ENCODE peak calls at places on chromosomes 5 and 9, in six cellular contexts. One of them, this sample, is unnamed.

GRCh38 chr9:32854271-32854670 is 70.9 kb downstream of the TMEM215 start:
- DNase-seq in hepatic stellate cell: no peak
- DNase-seq in HL-60: no peak
- DNase-seq in dorsolateral prefrontal cortex: no peak
- DNase-seq in ecto neural progenitor cell: no peak
- DNase-seq in cardiac fibroblast: no peak
- DNase-seq in this sample: no peak

GRCh38 chr9:93598647-93599241 is 22.4 kb downstream of the PHF2 start:
- DNase-seq in hepatic stellate cell: no peak
- DNase-seq in ecto neural progenitor cell: peak
- DNase-seq in dorsolateral prefrontal cortex: no peak
- DNase-seq in cardiac fibroblast: peak
- DNase-seq in HL-60: no peak
- DNase-seq in this sample: no peak

GRCh38 chr9:131658753-131659129 is 81.1 kb downstream of the RAPGEF1 start:
- DNase-seq in dorsolateral prefrontal cortex: no peak
- DNase-seq in ecto neural progenitor cell: no peak
- DNase-seq in hepatic stellate cell: no peak
- DNase-seq in cardiac fibroblast: no peak
- DNase-seq in HL-60: no peak
- DNase-seq in this sample: no peak

GRCh38 chr9:6444108-6444507 is 31.1 kb downstream of the UHRF2 start:
- DNase-seq in cardiac fibroblast: no peak
- DNase-seq in dorsolateral prefrontal cortex: no peak
- DNase-seq in hepatic stellate cell: no peak
- DNase-seq in HL-60: no peak
- DNase-seq in ecto neural progenitor cell: no peak
- DNase-seq in this sample: no peak

GRCh38 chr5:124628251-124628650 is 118.2 kb downstream of the ZNF608 start:
- DNase-seq in HL-60: no peak
- DNase-seq in dorsolateral prefrontal cortex: no peak
- DNase-seq in cardiac fibroblast: peak
- DNase-seq in hepatic stellate cell: no peak
- DNase-seq in ecto neural progenitor cell: no peak
- DNase-seq in this sample: no peak

GRCh38 chr9:120935383-120935857 is 8.8 kb upstream of the TRAF1 start:
- DNase-seq in HL-60: peak
- DNase-seq in ecto neural progenitor cell: peak
- DNase-seq in hepatic stellate cell: peak
- DNase-seq in dorsolateral prefrontal cortex: peak
- DNase-seq in cardiac fibroblast: peak
- DNase-seq in this sample: peak

GRCh38 chr5:92944903-92945629 is 636.0 kb downstream of the NR2F1-AS1 start:
- DNase-seq in dorsolateral prefrontal cortex: no peak
- DNase-seq in HL-60: no peak
- DNase-seq in cardiac fibroblast: peak
- DNase-seq in ecto neural progenitor cell: no peak
- DNase-seq in hepatic stellate cell: peak
- DNase-seq in this sample: no peak

GRCh38 chr5:130270786-130271185 is 366.5 kb downstream of the CHSY3 start:
- DNase-seq in dorsolateral prefrontal cortex: no peak
- DNase-seq in ecto neural progenitor cell: no peak
- DNase-seq in HL-60: no peak
- DNase-seq in cardiac fibroblast: no peak
- DNase-seq in hepatic stellate cell: no peak
- DNase-seq in this sample: no peak

GRCh38 chr5:89374144-89374784 is 491.3 kb upstream of the MEF2C start:
- DNase-seq in hepatic stellate cell: no peak
- DNase-seq in ecto neural progenitor cell: no peak
- DNase-seq in cardiac fibroblast: peak
- DNase-seq in HL-60: no peak
- DNase-seq in dorsolateral prefrontal cortex: no peak
- DNase-seq in this sample: no peak

GRCh38 chr5:113250341-113250953 is 184.3 kb downstream of the TSSK1B start:
- DNase-seq in hepatic stellate cell: no peak
- DNase-seq in HL-60: no peak
- DNase-seq in ecto neural progenitor cell: no peak
- DNase-seq in cardiac fibroblast: peak
- DNase-seq in dorsolateral prefrontal cortex: no peak
- DNase-seq in this sample: no peak

GRCh38 chr9:109880276-109881169 is 100.5 kb downstream of the PALM2AKAP2 start:
- DNase-seq in hepatic stellate cell: peak
- DNase-seq in HL-60: no peak
- DNase-seq in cardiac fibroblast: peak
- DNase-seq in ecto neural progenitor cell: peak
- DNase-seq in dorsolateral prefrontal cortex: no peak
- DNase-seq in this sample: no peak

GRCh38 chr9:87898151-87898550 is 15.5 kb downstream of the SPATA31E1 start:
- DNase-seq in ecto neural progenitor cell: no peak
- DNase-seq in hepatic stellate cell: no peak
- DNase-seq in cardiac fibroblast: peak
- DNase-seq in dorsolateral prefrontal cortex: no peak
- DNase-seq in HL-60: no peak
- DNase-seq in this sample: no peak

GRCh38 chr5:27048507-27048906 is 10.1 kb upstream of the CDH9 start:
- DNase-seq in ecto neural progenitor cell: no peak
- DNase-seq in hepatic stellate cell: no peak
- DNase-seq in cardiac fibroblast: no peak
- DNase-seq in HL-60: no peak
- DNase-seq in dorsolateral prefrontal cortex: no peak
- DNase-seq in this sample: no peak

GRCh38 chr5:79237735-79238560 is 2.0 kb downstream of the JMY start:
- DNase-seq in cardiac fibroblast: no peak
- DNase-seq in ecto neural progenitor cell: no peak
- DNase-seq in HL-60: no peak
- DNase-seq in hepatic stellate cell: no peak
- DNase-seq in dorsolateral prefrontal cortex: no peak
- DNase-seq in this sample: no peak

GRCh38 chr5:79936644-79937216 is 54.3 kb downstream of the MTX3 start:
- DNase-seq in hepatic stellate cell: no peak
- DNase-seq in ecto neural progenitor cell: no peak
- DNase-seq in dorsolateral prefrontal cortex: no peak
- DNase-seq in cardiac fibroblast: peak
- DNase-seq in HL-60: no peak
- DNase-seq in this sample: no peak

GRCh38 chr5:38456657-38457056 is 99.8 kb downstream of the LIFR start:
- DNase-seq in hepatic stellate cell: no peak
- DNase-seq in cardiac fibroblast: peak
- DNase-seq in HL-60: no peak
- DNase-seq in ecto neural progenitor cell: no peak
- DNase-seq in dorsolateral prefrontal cortex: no peak
- DNase-seq in this sample: no peak

GRCh38 chr5:150069619-150070276 is 16.6 kb downstream of the CSF1R start:
- DNase-seq in cardiac fibroblast: no peak
- DNase-seq in ecto neural progenitor cell: no peak
- DNase-seq in hepatic stellate cell: no peak
- DNase-seq in HL-60: no peak
- DNase-seq in dorsolateral prefrontal cortex: no peak
- DNase-seq in this sample: no peak

GRCh38 chr5:155313518-155313917 is 300.0 kb downstream of the KIF4B start:
- DNase-seq in cardiac fibroblast: no peak
- DNase-seq in hepatic stellate cell: no peak
- DNase-seq in HL-60: no peak
- DNase-seq in dorsolateral prefrontal cortex: no peak
- DNase-seq in ecto neural progenitor cell: no peak
- DNase-seq in this sample: no peak

GRCh38 chr5:117455236-117456233 is 880.9 kb upstream of the SEMA6A start:
- DNase-seq in cardiac fibroblast: no peak
- DNase-seq in HL-60: no peak
- DNase-seq in ecto neural progenitor cell: peak
- DNase-seq in hepatic stellate cell: peak
- DNase-seq in dorsolateral prefrontal cortex: no peak
- DNase-seq in this sample: no peak

GRCh38 chr5:72569423-72569939 is 62.3 kb upstream of the ZNF366 start:
- DNase-seq in ecto neural progenitor cell: no peak
- DNase-seq in dorsolateral prefrontal cortex: no peak
- DNase-seq in cardiac fibroblast: no peak
- DNase-seq in hepatic stellate cell: no peak
- DNase-seq in HL-60: no peak
- DNase-seq in this sample: no peak

GRCh38 chr5:76958976-76959767 is 6.3 kb downstream of the CRHBP start:
- DNase-seq in HL-60: peak
- DNase-seq in cardiac fibroblast: peak
- DNase-seq in hepatic stellate cell: no peak
- DNase-seq in dorsolateral prefrontal cortex: no peak
- DNase-seq in ecto neural progenitor cell: no peak
- DNase-seq in this sample: no peak

GRCh38 chr9:99299214-99300102 is 77.4 kb downstream of the SEC61B start:
- DNase-seq in cardiac fibroblast: peak
- DNase-seq in dorsolateral prefrontal cortex: no peak
- DNase-seq in hepatic stellate cell: peak
- DNase-seq in HL-60: no peak
- DNase-seq in ecto neural progenitor cell: no peak
- DNase-seq in this sample: peak

GRCh38 chr5:37771731-37772130 is 68.1 kb downstream of the GDNF start:
- DNase-seq in cardiac fibroblast: peak
- DNase-seq in dorsolateral prefrontal cortex: no peak
- DNase-seq in ecto neural progenitor cell: no peak
- DNase-seq in HL-60: no peak
- DNase-seq in hepatic stellate cell: peak
- DNase-seq in this sample: peak

GRCh38 chr5:110043025-110043424 is 353.3 kb downstream of the MAN2A1 start:
- DNase-seq in HL-60: no peak
- DNase-seq in hepatic stellate cell: no peak
- DNase-seq in dorsolateral prefrontal cortex: no peak
- DNase-seq in ecto neural progenitor cell: no peak
- DNase-seq in cardiac fibroblast: no peak
- DNase-seq in this sample: no peak

GRCh38 chr5:112886975-112887374 is 25.9 kb downstream of the SRP19 start:
- DNase-seq in HL-60: no peak
- DNase-seq in hepatic stellate cell: no peak
- DNase-seq in cardiac fibroblast: no peak
- DNase-seq in dorsolateral prefrontal cortex: no peak
- DNase-seq in ecto neural progenitor cell: no peak
- DNase-seq in this sample: no peak

GRCh38 chr5:141001854-141002666 is 35.8 kb downstream of the PCDHAC2 start:
- DNase-seq in ecto neural progenitor cell: peak
- DNase-seq in HL-60: no peak
- DNase-seq in hepatic stellate cell: no peak
- DNase-seq in dorsolateral prefrontal cortex: peak
- DNase-seq in cardiac fibroblast: no peak
- DNase-seq in this sample: no peak

GRCh38 chr9:18105996-18106595 is 367.9 kb upstream of the ADAMTSL1 start:
- DNase-seq in dorsolateral prefrontal cortex: no peak
- DNase-seq in hepatic stellate cell: no peak
- DNase-seq in HL-60: no peak
- DNase-seq in cardiac fibroblast: no peak
- DNase-seq in ecto neural progenitor cell: no peak
- DNase-seq in this sample: no peak

GRCh38 chr9:113634597-113635515 is 171.3 kb downstream of the RGS3 start:
- DNase-seq in dorsolateral prefrontal cortex: peak
- DNase-seq in HL-60: no peak
- DNase-seq in hepatic stellate cell: no peak
- DNase-seq in cardiac fibroblast: no peak
- DNase-seq in ecto neural progenitor cell: no peak
- DNase-seq in this sample: no peak

GRCh38 chr5:135878156-135878620 is 17.5 kb downstream of the IL9 start:
- DNase-seq in hepatic stellate cell: no peak
- DNase-seq in ecto neural progenitor cell: no peak
- DNase-seq in dorsolateral prefrontal cortex: no peak
- DNase-seq in HL-60: no peak
- DNase-seq in cardiac fibroblast: no peak
- DNase-seq in this sample: no peak

GRCh38 chr9:21039302-21039701 is 7.9 kb upstream of the HACD4 start:
- DNase-seq in cardiac fibroblast: no peak
- DNase-seq in ecto neural progenitor cell: no peak
- DNase-seq in hepatic stellate cell: no peak
- DNase-seq in dorsolateral prefrontal cortex: no peak
- DNase-seq in HL-60: no peak
- DNase-seq in this sample: no peak

GRCh38 chr9:74784506-74784905 is 103.2 kb downstream of the TRPM6 start:
- DNase-seq in cardiac fibroblast: no peak
- DNase-seq in HL-60: no peak
- DNase-seq in dorsolateral prefrontal cortex: no peak
- DNase-seq in hepatic stellate cell: no peak
- DNase-seq in ecto neural progenitor cell: no peak
- DNase-seq in this sample: no peak

GRCh38 chr9:107480386-107480789 is 9.2 kb downstream of the KLF4 start:
- DNase-seq in HL-60: peak
- DNase-seq in hepatic stellate cell: peak
- DNase-seq in cardiac fibroblast: peak
- DNase-seq in dorsolateral prefrontal cortex: no peak
- DNase-seq in ecto neural progenitor cell: no peak
- DNase-seq in this sample: no peak

GRCh38 chr5:122885038-122885517 is 39.7 kb downstream of the SNX24 start:
- DNase-seq in ecto neural progenitor cell: no peak
- DNase-seq in HL-60: no peak
- DNase-seq in dorsolateral prefrontal cortex: no peak
- DNase-seq in cardiac fibroblast: no peak
- DNase-seq in hepatic stellate cell: no peak
- DNase-seq in this sample: no peak

GRCh38 chr9:109963079-109963478 is 183.1 kb downstream of the PALM2AKAP2 start:
- DNase-seq in cardiac fibroblast: no peak
- DNase-seq in hepatic stellate cell: no peak
- DNase-seq in HL-60: no peak
- DNase-seq in dorsolateral prefrontal cortex: no peak
- DNase-seq in ecto neural progenitor cell: no peak
- DNase-seq in this sample: no peak

GRCh38 chr5:10702040-10702629 is 58.9 kb downstream of the DAP start:
- DNase-seq in HL-60: no peak
- DNase-seq in dorsolateral prefrontal cortex: no peak
- DNase-seq in ecto neural progenitor cell: no peak
- DNase-seq in cardiac fibroblast: peak
- DNase-seq in hepatic stellate cell: peak
- DNase-seq in this sample: peak

GRCh38 chr9:99451121-99451606 is 229.1 kb downstream of the SEC61B start:
- DNase-seq in HL-60: no peak
- DNase-seq in ecto neural progenitor cell: no peak
- DNase-seq in hepatic stellate cell: no peak
- DNase-seq in dorsolateral prefrontal cortex: peak
- DNase-seq in cardiac fibroblast: no peak
- DNase-seq in this sample: no peak

GRCh38 chr5:16066320-16066719 is 113.3 kb downstream of the MARCHF11 start:
- DNase-seq in cardiac fibroblast: no peak
- DNase-seq in ecto neural progenitor cell: no peak
- DNase-seq in dorsolateral prefrontal cortex: no peak
- DNase-seq in HL-60: no peak
- DNase-seq in hepatic stellate cell: no peak
- DNase-seq in this sample: no peak

GRCh38 chr9:97431549-97432143 is 19.8 kb downstream of the TDRD7 start:
- DNase-seq in hepatic stellate cell: no peak
- DNase-seq in ecto neural progenitor cell: no peak
- DNase-seq in dorsolateral prefrontal cortex: no peak
- DNase-seq in cardiac fibroblast: no peak
- DNase-seq in HL-60: no peak
- DNase-seq in this sample: no peak